ENCODE peak calls at places on chromosome 21, in seven cellular contexts. One of them, this sample, is unnamed.
A peak's percentile ranks its signal among the peaks of the same experiment; 100 is the strongest.

GRCh38 chr21:35376406-35377135 is 327.5 kb upstream of the RUNX1 start:
- DNase-seq in ELR: peak; percentile 39
- DNase-seq in glutamatergic neuron: no peak
- DNase-seq in NCI-H2029 treated with DMSO at 0.1 percent for 48 hours: no peak
- DNase-seq in SW480: no peak
- DNase-seq in T follicular helper cell: no peak
- DNase-seq in body of pancreas: no peak
- DNase-seq in this sample: no peak

GRCh38 chr21:46041183-46041582 is 56.7 kb upstream of the COL6A2 start:
- DNase-seq in glutamatergic neuron: no peak
- DNase-seq in ELR: no peak
- DNase-seq in T follicular helper cell: no peak
- DNase-seq in SW480: no peak
- DNase-seq in body of pancreas: no peak
- DNase-seq in NCI-H2029 treated with DMSO at 0.1 percent for 48 hours: no peak
- DNase-seq in this sample: no peak

GRCh38 chr21:35208810-35209517 is 159.9 kb upstream of the RUNX1 start:
- DNase-seq in NCI-H2029 treated with DMSO at 0.1 percent for 48 hours: no peak
- DNase-seq in SW480: no peak
- DNase-seq in glutamatergic neuron: no peak
- DNase-seq in body of pancreas: no peak
- DNase-seq in T follicular helper cell: no peak
- DNase-seq in ELR: no peak
- DNase-seq in this sample: no peak

GRCh38 chr21:41564871-41565281 is 56.9 kb upstream of the TMPRSS2 start:
- DNase-seq in ELR: peak; percentile 56
- DNase-seq in glutamatergic neuron: no peak
- DNase-seq in T follicular helper cell: no peak
- DNase-seq in NCI-H2029 treated with DMSO at 0.1 percent for 48 hours: no peak
- DNase-seq in SW480: no peak
- DNase-seq in body of pancreas: peak; percentile 42
- DNase-seq in this sample: peak; percentile 66

GRCh38 chr21:42388740-42389448 is 7.0 kb downstream of the TMPRSS3 start:
- DNase-seq in body of pancreas: peak; percentile 72
- DNase-seq in T follicular helper cell: no peak
- DNase-seq in NCI-H2029 treated with DMSO at 0.1 percent for 48 hours: no peak
- DNase-seq in ELR: no peak
- DNase-seq in glutamatergic neuron: peak; percentile 13
- DNase-seq in SW480: peak; percentile 87
- DNase-seq in this sample: no peak

GRCh38 chr21:16072692-16073091 is 342.9 kb downstream of the USP25 start:
- DNase-seq in ELR: peak; percentile 67
- DNase-seq in body of pancreas: no peak
- DNase-seq in T follicular helper cell: no peak
- DNase-seq in NCI-H2029 treated with DMSO at 0.1 percent for 48 hours: no peak
- DNase-seq in SW480: no peak
- DNase-seq in glutamatergic neuron: no peak
- DNase-seq in this sample: no peak

GRCh38 chr21:16186742-16187141 is 457.0 kb downstream of the USP25 start:
- DNase-seq in glutamatergic neuron: no peak
- DNase-seq in body of pancreas: no peak
- DNase-seq in NCI-H2029 treated with DMSO at 0.1 percent for 48 hours: no peak
- DNase-seq in T follicular helper cell: no peak
- DNase-seq in ELR: no peak
- DNase-seq in SW480: no peak
- DNase-seq in this sample: no peak

GRCh38 chr21:46605759-46606426 is 1.0 kb upstream of the S100B start:
- DNase-seq in T follicular helper cell: no peak
- DNase-seq in ELR: no peak
- DNase-seq in NCI-H2029 treated with DMSO at 0.1 percent for 48 hours: no peak
- DNase-seq in glutamatergic neuron: no peak
- DNase-seq in body of pancreas: peak; percentile 25
- DNase-seq in SW480: no peak
- DNase-seq in this sample: no peak

This sample was measured in epithelial cell of esophagus.